ENCODE peak calls at places on chromosome 6, in five cellular contexts. X is SK-N-SH, O is GM12878, C is HepG2, K is K562. Y is an unnamed sample.

GRCh38 chr6:158631678-158632537 is 12.6 kb downstream of the DYNLT1 start:
- DNase-seq in K (peak), X (no peak), O (no peak), C (no peak), Y (peak)

GRCh38 chr6:156747715-156748114 is 29.5 kb upstream of the ARID1B start:
- DNase-seq in K (no peak), C (no peak), O (no peak), X (no peak), Y (no peak)

GRCh38 chr6:44133003-44133931 is 5.9 kb downstream of the TMEM63B start:
- DNase-seq in X (peak), O (no peak), C (peak), K (peak), Y (peak)

GRCh38 chr6:152050451-152051195 is 243.1 kb downstream of the ESR1 start:
- DNase-seq in K (no peak), X (no peak), O (no peak), C (no peak), Y (no peak)

GRCh38 chr6:148885920-148886845 is 139.4 kb downstream of the UST start:
- DNase-seq in X (no peak), C (no peak), K (no peak), O (no peak), Y (no peak)

GRCh38 chr6:56677559-56677958 is 34.9 kb upstream of the DST start:
- DNase-seq in C (no peak), K (no peak), X (no peak), O (no peak), Y (no peak)

GRCh38 chr6:67287566-67287965 is 1347.5 kb upstream of the ADGRB3 start:
- DNase-seq in C (no peak), X (no peak), O (no peak), K (no peak), Y (no peak)

GRCh38 chr6:112029045-112029822 is 24.7 kb upstream of the CCN6 start:
- DNase-seq in O (no peak), C (peak), K (peak), X (peak), Y (peak)

GRCh38 chr6:148251286-148251685 is 91.4 kb upstream of the SASH1 start:
- DNase-seq in K (peak), X (no peak), C (peak), O (no peak), Y (no peak)

GRCh38 chr6:18307006-18307405 is 42.7 kb upstream of the DEK start:
- DNase-seq in O (no peak), X (no peak), K (no peak), C (no peak), Y (no peak)

GRCh38 chr6:34391711-34392496 is 565 bp downstream of the NUDT3 start:
- DNase-seq in O (no peak), C (peak), K (peak), X (no peak), Y (no peak)

GRCh38 chr6:111469543-111469942 is 13.5 kb downstream of the REV3L start:
- DNase-seq in C (no peak), X (no peak), O (no peak), K (no peak), Y (no peak)

GRCh38 chr6:27178860-27179259 is 68.6 kb upstream of the PRSS16 start:
- DNase-seq in X (no peak), K (no peak), O (no peak), C (no peak), Y (no peak)

GRCh38 chr6:169789146-169789943 is 37.9 kb downstream of the ERMARD start:
- DNase-seq in X (no peak), K (peak), O (no peak), C (peak), Y (no peak)

GRCh38 chr6:85400331-85400730 is 49.6 kb upstream of the NT5E start:
- DNase-seq in X (no peak), K (no peak), O (no peak), C (no peak), Y (no peak)

GRCh38 chr6:92126983-92127382 is 1292.4 kb downstream of the EPHA7 start:
- DNase-seq in O (no peak), X (no peak), K (no peak), C (no peak), Y (no peak)
- TF ChIP-seq POLR2AphosphoS5 in O (no peak), X (no peak), K (no peak), C (no peak), Y (no peak)

DNA sequence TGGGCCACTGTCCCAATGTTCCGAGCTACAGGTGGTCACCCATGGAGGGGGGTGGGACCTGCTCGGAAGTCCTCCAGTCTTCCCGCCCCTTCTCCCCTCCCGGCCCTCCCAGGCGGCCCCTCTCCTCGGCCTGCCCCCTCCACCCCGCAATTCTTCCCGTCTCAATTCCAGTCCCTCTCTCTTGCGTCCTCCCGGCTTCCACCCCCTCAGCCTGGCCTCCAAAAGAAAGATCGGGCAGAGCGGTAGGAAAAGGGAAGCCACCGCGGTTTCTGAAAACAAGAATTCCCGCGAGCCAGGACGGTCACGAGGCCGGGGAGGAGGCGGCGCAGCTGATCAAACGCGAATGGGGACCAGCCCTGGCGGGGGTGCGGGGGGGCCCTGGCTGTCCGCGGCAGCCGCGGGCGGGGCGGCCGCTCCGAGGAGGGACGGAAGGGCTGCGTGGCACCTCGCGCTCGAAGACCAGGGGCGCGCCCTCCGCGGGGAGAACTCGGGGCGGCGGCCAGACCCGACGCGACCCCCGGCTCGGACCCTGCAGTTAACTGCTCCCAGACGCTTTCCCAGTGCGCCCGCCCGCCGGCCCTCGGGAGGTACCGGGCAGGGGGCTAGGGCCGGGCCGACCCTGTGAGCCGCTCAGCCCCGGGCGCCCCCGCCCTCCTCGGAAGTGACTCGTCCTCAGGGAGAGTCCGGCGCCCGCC is 1.0 kb downstream of the PXDC1 start:
- DNase-seq in X (peak), C (peak), K (no peak), O (no peak), Y (no peak)
- TF ChIP-seq ZBTB33 in X (no peak), C (no peak), K (no peak), O (no peak), Y (no peak)

DNA sequence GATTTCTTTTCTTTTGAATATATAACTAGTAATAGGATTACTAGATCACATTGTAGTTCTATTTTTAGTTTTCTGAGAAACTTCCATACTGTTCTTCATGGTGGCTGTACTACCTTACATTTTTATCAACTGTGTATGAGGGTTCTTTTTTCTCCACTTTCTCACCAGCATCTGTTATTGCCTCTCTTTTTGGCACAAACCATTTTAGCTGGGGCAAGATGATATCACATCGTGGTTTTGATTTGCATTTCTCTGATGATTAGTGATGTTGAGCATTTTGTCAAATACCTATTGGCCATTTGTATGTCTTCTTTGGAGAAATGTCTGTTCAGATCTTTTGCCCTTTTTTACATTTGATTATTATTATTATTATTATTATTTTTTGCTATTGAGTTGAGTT is 86.1 kb upstream of the TCF21 start:
- DNase-seq in O (no peak), C (no peak), X (no peak), K (no peak), Y (no peak)
- TF ChIP-seq POLR2AphosphoS5 in O (no peak), C (no peak), X (no peak), K (no peak), Y (no peak)

DNA sequence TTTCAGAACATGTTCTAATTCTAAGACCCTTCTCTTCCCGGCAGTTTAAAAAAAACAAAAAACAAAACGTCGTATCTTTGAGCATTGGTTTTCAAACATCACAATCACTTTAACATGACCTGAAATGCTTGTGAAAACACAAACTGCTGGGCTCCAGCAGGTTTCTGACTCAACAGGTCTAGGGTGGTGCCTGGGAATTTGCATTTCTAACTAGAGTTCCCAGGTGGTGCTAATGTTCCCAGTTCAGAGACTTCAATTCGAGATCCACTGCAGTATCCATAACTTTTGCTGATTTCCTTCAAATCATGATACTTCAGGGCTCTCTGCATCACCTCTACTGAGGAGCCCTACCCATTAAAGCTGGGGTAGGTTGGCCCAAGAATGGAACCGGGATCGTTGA is 850 bp upstream of the SMPDL3A start:
- DNase-seq in C (no peak), O (no peak), X (no peak), K (no peak), Y (no peak)
- TF ChIP-seq ZBTB33 in C (no peak), O (no peak), X (no peak), K (no peak), Y (no peak)

GRCh38 chr6:154619183-154619582 is 108.7 kb upstream of the CNKSR3 start:
- DNase-seq in K (no peak), C (no peak), O (no peak), X (no peak), Y (no peak)
- TF ChIP-seq POLR2AphosphoS5 in K (no peak), C (no peak), O (no peak), X (no peak), Y (no peak)

GRCh38 chr6:21947751-21948386 is 349.0 kb downstream of the PRL start:
- DNase-seq in K (no peak), X (peak), C (no peak), O (no peak), Y (no peak)
- TF ChIP-seq ZBTB33 in K (no peak), X (no peak), C (no peak), O (no peak), Y (no peak)

GRCh38 chr6:14549319-14549770 is 431.8 kb downstream of the CD83 start:
- DNase-seq in O (no peak), C (no peak), K (no peak), X (no peak), Y (no peak)
- TF ChIP-seq POLR2AphosphoS5 in O (no peak), C (no peak), K (no peak), X (no peak), Y (no peak)

GRCh38 chr6:113449051-113449450 is 408.1 kb upstream of the MARCKS start:
- DNase-seq in K (no peak), O (no peak), C (no peak), X (no peak), Y (peak)

GRCh38 chr6:113447088-113447831 is 409.9 kb upstream of the MARCKS start:
- DNase-seq in C (no peak), K (no peak), X (no peak), O (no peak), Y (no peak)

GRCh38 chr6:113445201-113445600 is 411.9 kb upstream of the MARCKS start:
- DNase-seq in O (no peak), X (no peak), K (no peak), C (no peak), Y (no peak)

GRCh38 chr6:113450061-113450465 is 407.1 kb upstream of the MARCKS start:
- DNase-seq in C (peak), X (no peak), O (no peak), K (no peak), Y (no peak)

DNA sequence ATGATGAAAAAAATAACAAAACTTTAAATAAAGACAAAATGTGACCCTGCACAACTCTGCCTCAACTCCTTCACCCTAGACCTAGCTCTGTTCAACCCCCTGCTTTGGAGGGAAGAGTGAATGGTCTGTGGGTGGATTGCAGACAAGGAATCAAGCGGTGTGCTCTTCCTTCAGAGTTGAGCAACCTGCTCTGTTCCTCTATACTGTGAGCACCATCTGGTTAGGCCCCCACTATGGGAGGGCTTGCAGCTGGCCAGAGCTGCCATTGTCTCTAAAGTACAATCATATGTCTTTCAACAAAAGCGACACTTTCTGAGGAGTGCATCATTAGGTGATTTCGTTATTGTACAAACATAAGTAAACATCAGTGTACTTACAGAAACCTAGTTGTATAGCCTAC is 406.1 kb upstream of the MARCKS start:
- DNase-seq in O (no peak), C (no peak), X (no peak), K (no peak), Y (no peak)
- TF ChIP-seq ZBTB33 in O (no peak), C (no peak), X (no peak), K (no peak), Y (no peak)

GRCh38 chr6:37302086-37302686 is 44.2 kb upstream of the TMEM217 start:
- DNase-seq in X (no peak), K (peak), O (no peak), C (no peak), Y (no peak)
- TF ChIP-seq POLR2AphosphoS5 in X (no peak), K (peak), O (no peak), C (no peak), Y (no peak)

GRCh38 chr6:81093046-81093445 is 659.4 kb downstream of the TENT5A start:
- DNase-seq in K (no peak), X (no peak), C (no peak), O (no peak), Y (no peak)
- TF ChIP-seq ZBTB33 in K (no peak), X (no peak), C (no peak), O (no peak), Y (no peak)

Y was measured in HCT116.